ENCODE peak calls at places on chromosomes 7 and 10, in seven cellular contexts. One of them, this sample, is unnamed. For H3K36me3, the result is how much of the 10 kb centered on the place peaks cover.

GRCh38 chr7:98867271-98867701 is 2.5 kb downstream of the TMEM130 start:
- DNase-seq in PC-9: peak
- DNase-seq in GM23248: no peak
- DNase-seq in PC-3: no peak
- DNase-seq in MM.1S: no peak
- DNase-seq in hepatocyte: no peak
- DNase-seq in fibroblast of lung: peak
- DNase-seq in this sample: peak

GRCh38 chr10:29163746-29164145 is 125.1 kb upstream of the LYZL1 start:
- DNase-seq in GM23248: peak
- DNase-seq in PC-9: peak
- DNase-seq in MM.1S: no peak
- DNase-seq in PC-3: peak
- DNase-seq in fibroblast of lung: peak
- DNase-seq in hepatocyte: no peak
- DNase-seq in this sample: peak

GRCh38 chr7:117759950-117760640 is 113.1 kb downstream of the CTTNBP2 start:
- DNase-seq in PC-3: no peak
- DNase-seq in fibroblast of lung: peak
- DNase-seq in MM.1S: no peak
- DNase-seq in hepatocyte: no peak
- DNase-seq in PC-9: no peak
- DNase-seq in GM23248: peak
- DNase-seq in this sample: peak

GRCh38 chr7:77797734-77798393 is 370 bp downstream of the TMEM60 start:
- DNase-seq in GM23248: peak
- DNase-seq in PC-3: peak
- DNase-seq in PC-9: no peak
- DNase-seq in hepatocyte: no peak
- DNase-seq in fibroblast of lung: no peak
- DNase-seq in MM.1S: peak
- DNase-seq in this sample: no peak

GRCh38 chr7:36604801-36605200 is 119.5 kb downstream of the AOAH start:
- DNase-seq in fibroblast of lung: peak
- DNase-seq in GM23248: no peak
- DNase-seq in MM.1S: no peak
- DNase-seq in hepatocyte: peak
- DNase-seq in PC-3: no peak
- DNase-seq in PC-9: no peak
- DNase-seq in this sample: peak

GRCh38 chr7:1883031-1883761 is 213.1 kb downstream of the ELFN1 start:
- DNase-seq in hepatocyte: no peak
- DNase-seq in GM23248: peak
- DNase-seq in PC-3: peak
- DNase-seq in PC-9: peak
- DNase-seq in MM.1S: no peak
- DNase-seq in fibroblast of lung: peak
- DNase-seq in this sample: peak

GRCh38 chr7:118053353-118053752 is 130.6 kb upstream of the LSM8 start:
- DNase-seq in fibroblast of lung: no peak
- DNase-seq in MM.1S: no peak
- DNase-seq in hepatocyte: no peak
- DNase-seq in PC-9: no peak
- DNase-seq in GM23248: no peak
- DNase-seq in PC-3: peak
- DNase-seq in this sample: no peak

GRCh38 chr7:44147026-44147881 is 6.1 kb upstream of the MYL7 start:
- DNase-seq in GM23248: no peak
- DNase-seq in hepatocyte: peak
- DNase-seq in fibroblast of lung: peak
- DNase-seq in PC-3: no peak
- DNase-seq in PC-9: no peak
- DNase-seq in MM.1S: no peak
- DNase-seq in this sample: no peak

GRCh38 chr7:11345621-11346020 is 371.9 kb downstream of the PHF14 start:
- DNase-seq in hepatocyte: no peak
- DNase-seq in MM.1S: no peak
- DNase-seq in GM23248: peak
- DNase-seq in PC-9: no peak
- DNase-seq in fibroblast of lung: peak
- DNase-seq in PC-3: peak
- DNase-seq in this sample: peak

GRCh38 chr7:120743128-120743527 is 114.8 kb downstream of the TSPAN12 start:
- DNase-seq in PC-3: peak
- DNase-seq in fibroblast of lung: no peak
- DNase-seq in MM.1S: no peak
- DNase-seq in GM23248: peak
- DNase-seq in PC-9: no peak
- DNase-seq in hepatocyte: no peak
- DNase-seq in this sample: no peak

GRCh38 chr10:34504534-34504933 is 310.6 kb downstream of the PARD3 start:
- DNase-seq in hepatocyte: peak
- DNase-seq in MM.1S: no peak
- DNase-seq in GM23248: peak
- DNase-seq in PC-9: peak
- DNase-seq in fibroblast of lung: peak
- DNase-seq in PC-3: peak
- DNase-seq in this sample: peak

GRCh38 chr10:5805680-5806079 is 7.6 kb downstream of the GDI2 start:
- DNase-seq in PC-9: no peak
- DNase-seq in PC-3: no peak
- DNase-seq in fibroblast of lung: no peak
- DNase-seq in hepatocyte: no peak
- DNase-seq in MM.1S: no peak
- DNase-seq in GM23248: no peak
- DNase-seq in this sample: no peak

GRCh38 chr7:134954197-134955082 is 31.9 kb upstream of the AGBL3 start:
- DNase-seq in MM.1S: peak
- DNase-seq in PC-9: no peak
- DNase-seq in fibroblast of lung: no peak
- DNase-seq in hepatocyte: peak
- DNase-seq in PC-3: peak
- DNase-seq in GM23248: peak
- DNase-seq in this sample: no peak

GRCh38 chr10:112362833-112363232 is 11.1 kb upstream of the ACSL5 start:
- DNase-seq in GM23248: peak
- DNase-seq in fibroblast of lung: no peak
- DNase-seq in hepatocyte: no peak
- DNase-seq in MM.1S: no peak
- DNase-seq in PC-3: no peak
- DNase-seq in PC-9: no peak
- DNase-seq in this sample: no peak

GRCh38 chr10:29859521-29860130 is 199.8 kb downstream of the JCAD start:
- DNase-seq in PC-9: no peak
- DNase-seq in fibroblast of lung: peak
- DNase-seq in PC-3: peak
- DNase-seq in hepatocyte: no peak
- DNase-seq in GM23248: peak
- DNase-seq in MM.1S: no peak
- DNase-seq in this sample: peak

GRCh38 chr7:134546903-134547737 is 1.8 kb upstream of the AKR1B15 start:
- DNase-seq in fibroblast of lung: no peak
- DNase-seq in PC-9: peak
- DNase-seq in GM23248: no peak
- DNase-seq in hepatocyte: peak
- DNase-seq in MM.1S: peak
- DNase-seq in PC-3: peak
- DNase-seq in this sample: no peak

DNA sequence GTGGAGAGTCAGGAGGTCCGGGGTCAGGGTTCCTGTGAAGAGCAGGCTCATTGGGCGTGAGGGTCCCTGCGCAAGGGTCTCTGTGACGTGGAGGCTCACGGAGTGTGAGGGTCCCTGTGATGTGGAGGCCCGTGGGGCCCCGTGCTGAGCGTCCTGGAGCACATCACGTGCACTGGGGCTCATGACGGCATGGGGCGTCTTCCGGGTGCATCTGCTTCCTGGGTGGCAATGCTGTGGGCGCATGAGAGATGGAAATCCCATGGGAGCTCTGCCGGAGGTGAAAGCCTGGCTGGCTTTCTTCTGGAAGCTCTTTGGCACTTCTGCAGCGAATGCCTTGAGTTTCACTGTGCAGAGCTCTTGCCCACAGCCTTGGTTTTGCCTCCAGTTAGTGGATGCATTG is 71.4 kb downstream of the WDR37 start:
- DNase-seq in PC-9: no peak
- DNase-seq in fibroblast of lung: no peak
- DNase-seq in hepatocyte: no peak
- DNase-seq in PC-3: no peak
- DNase-seq in GM23248: no peak
- DNase-seq in MM.1S: no peak
- DNase-seq in this sample: no peak
- H3K36me3 ChIP-seq in PC-9: under half
- H3K36me3 ChIP-seq in fibroblast of lung: under half
- H3K36me3 ChIP-seq in hepatocyte: under half
- H3K36me3 ChIP-seq in PC-3: under half
- H3K36me3 ChIP-seq in GM23248: under half
- H3K36me3 ChIP-seq in MM.1S: under half
- H3K36me3 ChIP-seq in this sample: under half

DNA sequence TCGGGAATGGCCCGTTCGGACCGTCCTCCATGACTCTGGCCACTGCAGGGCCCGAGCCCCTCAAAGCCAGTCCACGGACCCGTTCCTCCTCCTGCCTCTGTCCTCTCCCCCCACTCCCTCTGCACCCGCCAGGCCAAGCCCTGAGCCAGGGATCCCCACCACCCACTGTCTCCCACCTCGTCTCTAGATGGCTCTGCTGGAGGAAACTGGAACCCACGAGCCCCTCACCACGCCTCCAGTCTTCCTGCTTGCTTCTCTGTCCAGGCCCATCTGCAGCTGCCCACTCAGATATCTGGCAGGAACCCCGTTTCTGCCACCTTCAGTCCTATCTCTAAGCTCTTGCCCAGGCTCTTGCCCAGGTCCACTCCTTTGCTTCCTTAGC is 24.3 kb downstream of the GRID2IP start:
- DNase-seq in fibroblast of lung: no peak
- DNase-seq in PC-3: no peak
- DNase-seq in hepatocyte: no peak
- DNase-seq in GM23248: no peak
- DNase-seq in MM.1S: no peak
- DNase-seq in PC-9: no peak
- DNase-seq in this sample: no peak
- TF ChIP-seq EZH2 in fibroblast of lung: no peak
- TF ChIP-seq EZH2 in PC-3: no peak
- TF ChIP-seq EZH2 in hepatocyte: no peak
- TF ChIP-seq EZH2 in GM23248: no peak
- TF ChIP-seq EZH2 in MM.1S: no peak
- TF ChIP-seq EZH2 in PC-9: no peak
- TF ChIP-seq EZH2 in this sample: no peak

DNA sequence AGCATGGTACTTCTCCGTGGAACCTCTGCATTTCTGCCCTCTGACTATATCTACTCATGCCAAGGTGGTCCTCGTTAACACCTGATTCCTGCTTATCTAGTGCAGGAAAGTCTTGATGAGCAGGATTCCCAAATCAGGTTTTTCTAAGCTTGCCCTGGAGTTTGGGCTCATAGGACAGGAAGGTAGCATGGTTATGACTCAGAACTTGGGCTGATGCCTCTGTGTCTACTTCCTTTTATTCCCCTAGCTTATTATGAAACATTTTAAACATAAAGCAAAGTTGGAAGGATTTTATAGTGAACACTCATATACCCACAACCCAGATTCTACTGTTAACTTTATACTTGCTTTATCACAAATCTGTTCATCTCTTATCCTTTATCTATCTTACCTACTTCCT is 5.6 kb downstream of the SUFU start:
- DNase-seq in GM23248: peak
- DNase-seq in hepatocyte: no peak
- DNase-seq in PC-9: peak
- DNase-seq in MM.1S: no peak
- DNase-seq in fibroblast of lung: peak
- DNase-seq in PC-3: peak
- DNase-seq in this sample: peak
- H3K36me3 ChIP-seq in GM23248: under half
- H3K36me3 ChIP-seq in hepatocyte: under half
- H3K36me3 ChIP-seq in PC-9: under half
- H3K36me3 ChIP-seq in MM.1S: under half
- H3K36me3 ChIP-seq in fibroblast of lung: under half
- H3K36me3 ChIP-seq in PC-3: under half
- H3K36me3 ChIP-seq in this sample: under half

GRCh38 chr7:157018997-157019591 is 8.6 kb upstream of the MNX1 start:
- DNase-seq in fibroblast of lung: no peak
- DNase-seq in PC-3: no peak
- DNase-seq in MM.1S: no peak
- DNase-seq in GM23248: no peak
- DNase-seq in PC-9: no peak
- DNase-seq in hepatocyte: peak
- DNase-seq in this sample: no peak
- TF ChIP-seq EZH2 in fibroblast of lung: peak
- TF ChIP-seq EZH2 in PC-3: no peak
- TF ChIP-seq EZH2 in MM.1S: no peak
- TF ChIP-seq EZH2 in GM23248: no peak
- TF ChIP-seq EZH2 in PC-9: no peak
- TF ChIP-seq EZH2 in hepatocyte: no peak
- TF ChIP-seq EZH2 in this sample: no peak

DNA sequence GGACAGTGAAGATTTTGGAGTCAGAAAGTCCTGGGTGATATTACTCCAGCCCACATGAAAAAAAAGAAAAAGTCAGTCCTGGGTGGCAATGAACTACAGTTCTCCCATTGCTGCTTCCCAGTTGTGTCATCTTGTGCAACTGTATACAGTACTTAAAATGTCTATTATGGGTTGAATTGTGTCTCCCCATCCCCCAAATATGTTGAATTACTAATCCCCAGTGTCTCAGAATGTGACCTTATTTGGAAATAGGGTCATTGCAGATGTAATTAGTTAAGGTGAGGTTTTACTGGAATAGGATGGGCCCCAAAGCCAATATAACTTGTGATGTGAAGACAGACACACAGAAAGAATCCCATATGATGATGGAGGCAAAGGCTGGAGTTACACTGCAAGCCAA is 15.7 kb downstream of the SEC23IP start:
- DNase-seq in hepatocyte: no peak
- DNase-seq in MM.1S: no peak
- DNase-seq in GM23248: peak
- DNase-seq in fibroblast of lung: no peak
- DNase-seq in PC-9: no peak
- DNase-seq in PC-3: no peak
- DNase-seq in this sample: no peak
- H3K36me3 ChIP-seq in hepatocyte: under half
- H3K36me3 ChIP-seq in MM.1S: under half
- H3K36me3 ChIP-seq in GM23248: half or more
- H3K36me3 ChIP-seq in fibroblast of lung: under half
- H3K36me3 ChIP-seq in PC-9: under half
- H3K36me3 ChIP-seq in PC-3: under half
- H3K36me3 ChIP-seq in this sample: under half

This sample was measured in astrocyte.